ENCODE peak calls at places on chromosome 22, in seven cellular contexts. V is stimulated activated naive CD8-positive, alpha-beta T cell treated with anti-CD3 and anti-CD28 coated beads, Interleukin-15, Interleukin-2, amounts not matched to agents 100 U/mL and 50 U/mL, for 24 hours; T is left ventricle myocardium superior; O is heart right ventricle; Q is naive thymus-derived CD4-positive, alpha-beta T cell; M is activated CD8-positive, alpha-beta memory T cell treated with anti-CD3 and anti-CD28 coated beads, Interleukin-2, amount 10 ng/mL, durations not matched to agents 7 days and 5 days; I is lung. A is an unnamed sample.
A peak's percentile ranks its signal among the peaks of the same experiment; 100 is the strongest.

GRCh38 chr22:36419177-36419911 is 31.6 kb upstream of the MYH9 start:
- DNase-seq in T (peak; percentile 43), O (peak; percentile 32), V (no peak), Q (peak; percentile 25), I (peak; percentile 48), M (peak; percentile 45), A (peak; percentile 42)

GRCh38 chr22:30606455-30607299 is at the start of gene TCN2:
- DNase-seq in Q (peak; percentile 42), V (peak; percentile 56), O (peak; percentile 62), T (peak; percentile 72), I (peak; percentile 72), M (peak; percentile 70), A (no peak)

GRCh38 chr22:37807410-37808293 is at the start of gene GCAT:
- DNase-seq in Q (peak; percentile 92), M (peak; percentile 96), I (peak; percentile 96), T (peak; percentile 98), V (peak; percentile 94), O (peak; percentile 96), A (peak; percentile 90)

GRCh38 chr22:49519117-49519737 is 308.4 kb downstream of the BRD1 start:
- DNase-seq in I (no peak), O (no peak), M (no peak), Q (no peak), V (no peak), T (no peak), A (no peak)

GRCh38 chr22:23085351-23085671 is 15.0 kb downstream of the GNAZ start:
- DNase-seq in V (no peak), Q (no peak), T (no peak), M (no peak), I (no peak), O (no peak), A (no peak)

GRCh38 chr22:42931421-42932196 is 74.5 kb upstream of the ARFGAP3 start:
- DNase-seq in V (no peak), I (no peak), T (no peak), M (no peak), Q (no peak), O (no peak), A (no peak)

GRCh38 chr22:23222033-23222840 is 41.9 kb downstream of the BCR start:
- DNase-seq in V (no peak), M (no peak), I (no peak), Q (no peak), O (no peak), T (no peak), A (no peak)

GRCh38 chr22:44450503-44450902 is 47.5 kb downstream of the RTL6 start:
- DNase-seq in V (no peak), Q (no peak), O (no peak), M (no peak), I (no peak), T (no peak), A (no peak)

A was measured in trophoblast cell.